ENCODE peak calls at places on chromosome 15, in five cellular contexts. N is prostate gland, C is stomach, F is adrenal gland, J is tibial nerve. R is an unnamed sample.

GRCh38 chr15:63308491-63308890 is 31.1 kb downstream of the APH1B start:
- DNase-seq in J (no peak), N (no peak), F (no peak), C (no peak), R (no peak)

GRCh38 chr15:48447657-48448056 is 116.4 kb downstream of the DUT start:
- DNase-seq in F (no peak), N (no peak), C (no peak), J (no peak), R (no peak)

GRCh38 chr15:83713242-83713641 is 59.3 kb downstream of the ADAMTSL3 start:
- DNase-seq in F (no peak), N (no peak), C (no peak), J (no peak), R (no peak)

GRCh38 chr15:83205725-83206324 is 1.8 kb downstream of the HDGFL3 start:
- DNase-seq in F (no peak), J (no peak), C (no peak), N (no peak), R (no peak)

GRCh38 chr15:98401029-98401428 is 247.3 kb upstream of the IGF1R start:
- DNase-seq in C (no peak), F (peak), N (no peak), J (peak), R (no peak)

GRCh38 chr15:67784057-67784781 is 41.1 kb upstream of the SKOR1 start:
- DNase-seq in C (no peak), J (no peak), F (no peak), N (no peak), R (peak)

GRCh38 chr15:101161656-101162055 is 90.2 kb downstream of the CHSY1 start:
- DNase-seq in J (no peak), F (no peak), C (no peak), N (no peak), R (no peak)

GRCh38 chr15:79089890-79090486 is 592 bp downstream of the RASGRF1 start:
- DNase-seq in F (no peak), C (no peak), J (no peak), N (no peak), R (no peak)

GRCh38 chr15:70083946-70084345 is 13.8 kb downstream of the TLE3 start:
- DNase-seq in C (no peak), N (no peak), F (no peak), J (no peak), R (no peak)

GRCh38 chr15:89781891-89782618 is 5.9 kb downstream of the MESP2 start:
- DNase-seq in J (no peak), C (no peak), F (peak), N (no peak), R (no peak)

GRCh38 chr15:96736384-96736783 is 405.9 kb downstream of the NR2F2 start:
- DNase-seq in J (no peak), C (no peak), F (peak), N (no peak), R (no peak)

GRCh38 chr15:74433592-74434259 is at the start of gene SEMA7A:
- DNase-seq in J (peak), N (peak), F (peak), C (peak), R (peak)

GRCh38 chr15:83498801-83499200 is 51.7 kb downstream of the SH3GL3 start:
- DNase-seq in J (no peak), F (no peak), N (no peak), C (no peak), R (no peak)

GRCh38 chr15:78021761-78022160 is 55.8 kb downstream of the TBC1D2B start:
- DNase-seq in C (no peak), N (no peak), J (no peak), F (no peak), R (no peak)

GRCh38 chr15:59817834-59818233 is 128.7 kb upstream of the BNIP2 start:
- DNase-seq in N (no peak), J (no peak), C (no peak), F (no peak), R (no peak)

GRCh38 chr15:34354286-34354685 is 11.2 kb downstream of the NUTM1 start:
- DNase-seq in C (no peak), J (no peak), F (no peak), N (no peak), R (no peak)

GRCh38 chr15:55402707-55403106 is 5.5 kb downstream of the CCPG1 start:
- DNase-seq in N (no peak), F (no peak), J (no peak), C (no peak), R (no peak)

GRCh38 chr15:64552281-64552948 is 92.0 kb downstream of the ZNF609 start:
- DNase-seq in J (no peak), F (no peak), C (no peak), N (no peak), R (no peak)

GRCh38 chr15:60651155-60651554 is 172.2 kb upstream of the ICE2 start:
- DNase-seq in N (no peak), J (no peak), F (no peak), C (no peak), R (no peak)

DNA sequence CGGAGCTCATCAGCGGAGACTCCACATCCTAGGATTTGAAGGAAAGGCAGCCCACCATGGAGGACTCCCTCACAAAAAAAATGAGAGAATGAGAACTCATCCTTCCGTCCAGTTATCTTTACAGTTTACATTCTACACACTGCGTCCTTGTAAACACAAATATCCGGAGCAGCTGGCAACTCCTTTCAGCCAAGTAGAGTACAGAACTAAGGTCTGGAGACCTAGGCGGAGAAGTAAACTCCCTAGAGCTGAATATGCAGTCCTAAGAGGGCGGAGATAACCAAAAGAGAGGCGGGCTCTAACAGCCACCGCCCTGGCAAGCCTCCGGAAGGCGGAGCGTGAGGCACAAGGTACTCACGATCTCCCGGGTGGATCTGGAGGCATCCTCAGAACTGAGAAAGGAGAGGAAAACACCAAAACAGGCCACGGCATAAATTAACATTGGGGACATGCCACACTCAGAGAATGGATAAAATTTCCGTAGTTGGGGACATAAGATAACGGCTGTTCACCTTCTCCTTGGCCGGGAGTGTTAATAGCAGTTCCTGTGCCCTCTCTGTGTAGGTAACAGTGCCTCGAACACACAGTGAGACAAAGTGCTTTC is 976 bp upstream of the SIN3A start:
- DNase-seq in C (peak), F (peak), N (peak), J (peak), R (peak)
- TF ChIP-seq POLR2A in C (no peak), F (no peak), N (peak), J (peak), R (no peak)

DNA sequence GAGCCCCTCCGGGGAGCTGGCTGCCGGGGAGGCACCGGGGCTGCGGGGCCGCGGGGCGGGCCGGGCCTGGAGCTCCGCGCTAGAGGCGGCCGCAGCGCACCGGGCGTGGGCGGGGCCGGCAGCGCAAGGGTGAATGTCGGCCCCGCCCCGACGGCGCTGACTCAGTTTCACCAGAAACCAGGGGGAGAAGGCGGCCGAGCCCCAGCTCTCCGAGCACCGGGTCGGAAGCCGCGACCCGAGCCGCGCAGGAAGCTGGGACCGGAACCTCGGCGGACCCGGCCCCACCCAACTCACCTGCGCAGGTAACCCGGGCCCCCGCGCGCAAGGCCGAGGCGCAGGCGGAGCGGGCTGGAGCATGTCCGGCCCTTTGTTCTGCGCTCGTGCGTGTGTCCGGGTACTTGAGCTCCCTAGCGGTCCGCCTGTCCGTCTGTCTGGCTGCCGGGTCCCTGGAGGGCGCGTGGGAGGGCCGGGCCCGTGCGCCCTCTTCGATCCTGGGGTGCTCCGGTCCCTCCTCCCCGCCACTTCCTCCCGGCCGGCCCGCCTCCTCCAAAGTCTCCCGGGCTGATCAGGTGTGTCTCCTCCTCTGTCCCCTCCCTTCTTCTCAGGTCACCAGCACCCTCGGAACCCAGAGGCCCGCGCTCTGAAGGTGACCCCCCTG is at the start of gene SPINT1:
- DNase-seq in F (no peak), C (peak), J (no peak), N (peak), R (no peak)
- TF ChIP-seq POLR2A in F (no peak), C (no peak), J (no peak), N (peak), R (no peak)

GRCh38 chr15:91541286-91541685 is 312.2 kb upstream of the SLCO3A1 start:
- DNase-seq in F (no peak), J (no peak), N (no peak), C (no peak), R (no peak)

GRCh38 chr15:91534235-91534634 is 319.3 kb upstream of the SLCO3A1 start:
- DNase-seq in F (no peak), N (no peak), C (no peak), J (no peak), R (no peak)

GRCh38 chr15:91535856-91536500 is 317.5 kb upstream of the SLCO3A1 start:
- DNase-seq in C (no peak), J (no peak), F (no peak), N (no peak), R (peak)

GRCh38 chr15:91538782-91539181 is 314.7 kb upstream of the SLCO3A1 start:
- DNase-seq in J (no peak), F (no peak), N (no peak), C (no peak), R (no peak)

DNA sequence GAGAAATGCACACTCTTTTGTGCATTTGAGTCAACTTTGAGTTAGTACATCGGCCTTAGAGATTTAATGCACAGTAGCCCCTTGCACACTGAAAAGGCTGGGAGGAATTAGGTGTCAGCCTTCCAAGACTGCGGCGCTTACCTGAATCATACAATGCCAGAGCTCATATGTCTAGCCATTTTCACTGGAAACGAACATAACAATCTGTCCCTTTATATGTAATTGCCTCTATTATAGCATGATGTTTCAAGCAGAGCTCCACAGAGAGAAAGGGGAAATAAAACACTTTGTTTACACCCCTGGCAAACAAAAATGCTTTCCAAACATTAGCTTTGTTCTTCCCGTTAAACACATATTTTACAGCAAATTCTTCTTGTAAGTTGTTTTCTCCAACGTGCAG is 315.6 kb upstream of the SLCO3A1 start:
- DNase-seq in F (no peak), C (no peak), N (no peak), J (no peak), R (no peak)
- TF ChIP-seq POLR2A in F (no peak), C (no peak), N (no peak), J (no peak), R (no peak)

GRCh38 chr15:90968434-90968833 is 13.8 kb downstream of the RCCD1 start:
- DNase-seq in J (no peak), F (no peak), C (no peak), N (no peak), R (no peak)
- TF ChIP-seq POLR2A in J (no peak), F (no peak), C (no peak), N (no peak), R (no peak)

R was measured in esophagus muscularis mucosa.